ENCODE peak calls at places on chromosomes 3 and 15, in five cellular contexts. One of them, this sample, is unnamed.

GRCh38 chr3:152277198-152277597 is 8.5 kb downstream of the MBNL1 start:
- DNase-seq in omental fat pad: no peak
- DNase-seq in type B pancreatic cell: no peak
- DNase-seq in stimulated activated CD4-positive, alpha-beta T cell treated with anti-CD3 and anti-CD28 coated beads, TNF-alpha, amount 100 ng/mL, for 24 hours: no peak
- DNase-seq in hepatocyte: no peak
- DNase-seq in this sample: no peak

GRCh38 chr3:11145888-11146287 is 8.4 kb upstream of the HRH1 start:
- DNase-seq in omental fat pad: no peak
- DNase-seq in type B pancreatic cell: no peak
- DNase-seq in stimulated activated CD4-positive, alpha-beta T cell treated with anti-CD3 and anti-CD28 coated beads, TNF-alpha, amount 100 ng/mL, for 24 hours: no peak
- DNase-seq in hepatocyte: no peak
- DNase-seq in this sample: no peak

GRCh38 chr3:133135303-133135702 is 97.1 kb downstream of the TMEM108 start:
- DNase-seq in omental fat pad: no peak
- DNase-seq in type B pancreatic cell: no peak
- DNase-seq in stimulated activated CD4-positive, alpha-beta T cell treated with anti-CD3 and anti-CD28 coated beads, TNF-alpha, amount 100 ng/mL, for 24 hours: no peak
- DNase-seq in hepatocyte: no peak
- DNase-seq in this sample: no peak

GRCh38 chr3:197807969-197808587 is 17.0 kb downstream of the LRCH3 start:
- DNase-seq in omental fat pad: no peak
- DNase-seq in type B pancreatic cell: no peak
- DNase-seq in stimulated activated CD4-positive, alpha-beta T cell treated with anti-CD3 and anti-CD28 coated beads, TNF-alpha, amount 100 ng/mL, for 24 hours: no peak
- DNase-seq in hepatocyte: no peak
- DNase-seq in this sample: no peak

GRCh38 chr15:36742696-36743095 is 163.3 kb downstream of the CDIN1 start:
- DNase-seq in omental fat pad: no peak
- DNase-seq in type B pancreatic cell: no peak
- DNase-seq in stimulated activated CD4-positive, alpha-beta T cell treated with anti-CD3 and anti-CD28 coated beads, TNF-alpha, amount 100 ng/mL, for 24 hours: no peak
- DNase-seq in hepatocyte: peak
- DNase-seq in this sample: no peak

GRCh38 chr3:127684871-127685707 is 12.3 kb downstream of the ABTB1 start:
- DNase-seq in omental fat pad: no peak
- DNase-seq in type B pancreatic cell: no peak
- DNase-seq in stimulated activated CD4-positive, alpha-beta T cell treated with anti-CD3 and anti-CD28 coated beads, TNF-alpha, amount 100 ng/mL, for 24 hours: no peak
- DNase-seq in hepatocyte: no peak
- DNase-seq in this sample: no peak

GRCh38 chr15:41480396-41481140 is 13.1 kb upstream of the ITPKA start:
- DNase-seq in omental fat pad: no peak
- DNase-seq in type B pancreatic cell: no peak
- DNase-seq in stimulated activated CD4-positive, alpha-beta T cell treated with anti-CD3 and anti-CD28 coated beads, TNF-alpha, amount 100 ng/mL, for 24 hours: no peak
- DNase-seq in hepatocyte: no peak
- DNase-seq in this sample: no peak

GRCh38 chr15:58361291-58361759 is 70.5 kb upstream of the LIPC start:
- DNase-seq in omental fat pad: no peak
- DNase-seq in type B pancreatic cell: no peak
- DNase-seq in stimulated activated CD4-positive, alpha-beta T cell treated with anti-CD3 and anti-CD28 coated beads, TNF-alpha, amount 100 ng/mL, for 24 hours: no peak
- DNase-seq in hepatocyte: peak
- DNase-seq in this sample: no peak

GRCh38 chr3:108453541-108454057 is 56.8 kb downstream of the MYH15 start:
- DNase-seq in omental fat pad: no peak
- DNase-seq in type B pancreatic cell: no peak
- DNase-seq in stimulated activated CD4-positive, alpha-beta T cell treated with anti-CD3 and anti-CD28 coated beads, TNF-alpha, amount 100 ng/mL, for 24 hours: no peak
- DNase-seq in hepatocyte: no peak
- DNase-seq in this sample: no peak

GRCh38 chr15:51796777-51797474 is 32.5 kb upstream of the TMOD3 start:
- DNase-seq in omental fat pad: no peak
- DNase-seq in type B pancreatic cell: no peak
- DNase-seq in stimulated activated CD4-positive, alpha-beta T cell treated with anti-CD3 and anti-CD28 coated beads, TNF-alpha, amount 100 ng/mL, for 24 hours: no peak
- DNase-seq in hepatocyte: peak
- DNase-seq in this sample: no peak

GRCh38 chr15:68175527-68175926 is 29.6 kb downstream of the CALML4 start:
- DNase-seq in omental fat pad: no peak
- DNase-seq in type B pancreatic cell: no peak
- DNase-seq in stimulated activated CD4-positive, alpha-beta T cell treated with anti-CD3 and anti-CD28 coated beads, TNF-alpha, amount 100 ng/mL, for 24 hours: no peak
- DNase-seq in hepatocyte: no peak
- DNase-seq in this sample: no peak

GRCh38 chr3:59809016-59809415 is 759.2 kb upstream of the CFAP20DC start:
- DNase-seq in omental fat pad: no peak
- DNase-seq in type B pancreatic cell: no peak
- DNase-seq in stimulated activated CD4-positive, alpha-beta T cell treated with anti-CD3 and anti-CD28 coated beads, TNF-alpha, amount 100 ng/mL, for 24 hours: no peak
- DNase-seq in hepatocyte: no peak
- DNase-seq in this sample: no peak

This sample was measured in immature natural killer cell.